ENCODE peak calls at places on chromosomes 16 and 17, in ten cellular contexts. Y, I, E, T, B, Z, A, M, N and J are unnamed samples.

GRCh38 chr16:83268164-83268563 is 539.6 kb upstream of the HSBP1 start:
- DNase-seq in T (no peak), N (no peak), A (no peak), Y (no peak), I (no peak), Z (no peak), M (no peak), B (no peak), E (no peak), J (no peak)

GRCh38 chr16:19168173-19169080 is at the start of gene SYT17:
- DNase-seq in T (peak; percentile 63), A (no peak), I (no peak), N (peak; percentile 28), Y (peak; percentile 64), M (no peak), Z (no peak), E (peak; percentile 38), B (no peak), J (peak; percentile 40)

GRCh38 chr16:52861614-52862022 is 191.1 kb downstream of the CHD9NB start:
- DNase-seq in A (no peak), Y (peak; percentile 22), B (no peak), N (no peak), T (no peak), I (no peak), E (peak; percentile 23), M (no peak), Z (no peak), J (no peak)

GRCh38 chr17:30263552-30264333 is 28.0 kb downstream of the BLMH start:
- DNase-seq in T (no peak), Y (no peak), B (no peak), M (no peak), Z (no peak), N (no peak), I (peak; percentile 57), E (peak; percentile 9), A (no peak), J (no peak)

GRCh38 chr16:608019-608418 is 18.2 kb downstream of the RAB40C start:
- DNase-seq in Y (no peak), I (no peak), A (no peak), T (no peak), B (no peak), E (no peak), M (no peak), Z (no peak), N (no peak), J (no peak)

GRCh38 chr16:46830417-46830901 is 521 bp downstream of the C16orf87 start:
- DNase-seq in A (no peak), I (no peak), B (no peak), T (peak; percentile 46), Z (no peak), Y (peak; percentile 48), N (no peak), M (no peak), E (peak; percentile 16), J (peak; percentile 43)

GRCh38 chr17:45227631-45228120 is 6.0 kb downstream of the FMNL1 start:
- DNase-seq in N (peak; percentile 32), Z (no peak), M (no peak), T (no peak), I (no peak), A (no peak), E (no peak), Y (no peak), B (no peak), J (no peak)

GRCh38 chr16:85583491-85584181 is 29.5 kb upstream of the GSE1 start:
- DNase-seq in I (peak; percentile 95), E (no peak), T (no peak), N (no peak), M (no peak), A (no peak), B (no peak), Z (no peak), Y (no peak), J (no peak)

GRCh38 chr17:69425978-69426377 is 11.5 kb downstream of the MAP2K6 start:
- DNase-seq in E (no peak), A (no peak), M (no peak), Z (no peak), T (no peak), N (no peak), I (no peak), B (no peak), Y (no peak), J (no peak)

GRCh38 chr16:11061629-11062270 is 117.4 kb downstream of the CLEC16A start:
- DNase-seq in E (no peak), A (no peak), B (no peak), N (no peak), Y (no peak), T (no peak), Z (no peak), I (no peak), M (no peak), J (no peak)

GRCh38 chr16:56357765-56358322 is 67.5 kb downstream of the AMFR start:
- DNase-seq in B (no peak), I (no peak), E (no peak), M (no peak), Y (peak; percentile 7), A (no peak), N (no peak), T (peak; percentile 24), Z (peak; percentile 5), J (peak; percentile 16)

GRCh38 chr17:78022425-78022824 is 63.9 kb downstream of the TNRC6C start:
- DNase-seq in M (no peak), E (no peak), T (no peak), Z (no peak), N (no peak), I (peak; percentile 22), B (no peak), Y (no peak), A (no peak), J (no peak)

GRCh38 chr16:29819506-29819905 is 756 bp upstream of the MVP start:
- DNase-seq in T (no peak), I (no peak), M (no peak), Y (peak; percentile 61), B (no peak), N (no peak), Z (no peak), A (no peak), E (peak; percentile 50), J (no peak)
- H3K4me3 ChIP-seq in T (no peak overlapping the region), I (no peak overlapping the region), M (no peak overlapping the region), Y (peak overlapping the region; percentile 67), B (no peak overlapping the region), N (no peak overlapping the region), Z (no peak overlapping the region), A (peak overlapping the region; percentile 94), E (peak overlapping the region; percentile 61), J (peak overlapping the region; percentile 78)

DNA sequence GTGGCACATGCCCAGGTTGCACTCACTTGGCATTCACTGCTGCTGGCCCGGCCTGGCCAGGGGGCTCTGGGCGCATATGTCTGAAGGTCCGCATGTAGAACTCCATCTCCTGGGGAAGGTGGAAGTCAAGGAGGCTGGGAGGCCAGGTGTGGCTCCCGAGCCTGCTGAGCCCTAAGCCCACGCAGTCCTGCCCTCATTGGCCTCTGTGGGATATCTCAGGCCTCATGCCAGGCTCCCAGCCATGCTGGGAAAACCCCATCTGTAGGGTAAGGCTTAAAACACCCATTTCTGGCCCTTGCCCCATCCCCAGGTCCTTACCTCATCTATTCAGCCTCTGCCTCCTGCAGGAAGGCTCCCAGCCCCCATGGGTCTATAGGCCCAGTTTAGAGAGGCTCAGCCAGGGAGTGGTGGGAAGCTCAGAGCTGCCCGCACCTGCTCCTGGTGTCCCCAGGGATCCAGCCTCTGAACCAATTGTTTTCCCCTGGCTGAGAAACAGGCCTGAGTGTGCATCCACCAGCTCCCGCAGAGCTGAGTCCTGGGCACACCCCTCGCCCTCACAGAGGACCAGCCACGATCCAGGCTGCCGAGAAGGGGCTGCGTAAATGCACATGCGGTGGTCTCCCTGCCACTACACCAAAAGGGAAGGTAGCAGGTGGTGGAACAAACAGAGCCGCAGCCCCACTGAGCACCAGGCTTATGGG is 2.3 kb upstream of the TPPP3 start:
- DNase-seq in M (no peak), N (peak; percentile 42), B (no peak), T (no peak), E (no peak), Y (no peak), A (no peak), I (peak; percentile 72), Z (no peak), J (no peak)
- TF ChIP-seq POLR2A in M (no peak), N (no peak), B (no peak), T (no peak), E (no peak), Y (no peak), A (no peak), I (no peak), Z (no peak), J (no peak)

DNA sequence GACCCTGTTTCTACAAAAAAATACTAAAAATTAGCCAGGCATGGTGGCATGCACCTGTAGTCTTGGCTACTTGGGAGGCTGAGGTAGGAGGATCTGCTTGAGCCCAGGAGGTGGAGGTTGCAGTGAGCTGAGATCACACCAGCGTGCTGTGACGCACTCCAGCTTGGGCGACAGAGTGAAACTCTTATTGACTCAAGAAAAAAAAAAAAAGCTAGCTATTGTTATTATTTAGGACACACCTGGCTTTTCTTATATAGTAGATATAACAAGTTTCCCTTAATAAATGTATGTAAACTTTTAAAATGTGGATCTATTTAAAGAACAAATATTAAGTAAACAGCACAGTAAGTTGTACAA is 1.8 kb downstream of the RABEP2 start:
- DNase-seq in N (no peak), Y (no peak), T (no peak), Z (no peak), B (no peak), E (no peak), A (no peak), M (no peak), I (no peak), J (no peak)
- H3K4me3 ChIP-seq in N (no peak overlapping the region), Y (peak overlapping the region; percentile 3), T (no peak overlapping the region), Z (peak overlapping the region; percentile 1), B (no peak overlapping the region), E (no peak overlapping the region), A (peak overlapping the region; percentile 63), M (no peak overlapping the region), I (no peak overlapping the region), J (no peak overlapping the region)

GRCh38 chr17:43871947-43872690 is 25.1 kb downstream of the CD300LG start:
- DNase-seq in M (no peak), I (no peak), B (no peak), E (no peak), A (no peak), Y (peak; percentile 82), T (peak; percentile 70), Z (no peak), N (no peak), J (no peak)

GRCh38 chr17:43875476-43876147 is 28.6 kb downstream of the CD300LG start:
- DNase-seq in A (no peak), Z (no peak), I (no peak), N (no peak), B (no peak), Y (no peak), M (no peak), T (no peak), E (no peak), J (no peak)

GRCh38 chr17:43873091-43873490 is 26.1 kb downstream of the CD300LG start:
- DNase-seq in E (no peak), Z (no peak), N (no peak), I (no peak), M (no peak), T (no peak), Y (no peak), B (no peak), A (no peak), J (no peak)

GRCh38 chr17:43873815-43874214 is 26.8 kb downstream of the CD300LG start:
- DNase-seq in T (no peak), I (no peak), A (no peak), M (no peak), Y (no peak), E (no peak), Z (no peak), B (no peak), N (no peak), J (no peak)

GRCh38 chr17:43874293-43874692 is 27.3 kb downstream of the CD300LG start:
- DNase-seq in I (no peak), M (no peak), Z (no peak), E (no peak), B (no peak), N (peak; percentile 80), Y (peak; percentile 82), A (no peak), T (peak; percentile 65), J (no peak)
- TF ChIP-seq POLR2A in I (no peak), M (no peak), Z (no peak), E (no peak), B (no peak), N (no peak), Y (peak; percentile 37), A (no peak), T (no peak), J (no peak)